ENCODE peak calls at places on chromosomes 2 and 18, in seven cellular contexts. L is DND-41; F is psoas muscle; W is A549; S is CD8-positive, alpha-beta T cell; X is IMR-90; K is neural progenitor cell. P is an unnamed sample.

GRCh38 chr2:10775831-10776230 is 36.8 kb downstream of the PDIA6 start:
- DNase-seq in X (no peak), W (no peak), L (no peak), S (no peak), F (no peak), K (no peak), P (no peak)

GRCh38 chr2:221514305-221515040 is 57.6 kb downstream of the EPHA4 start:
- DNase-seq in F (no peak), X (no peak), W (no peak), K (no peak), S (no peak), L (no peak), P (no peak)

GRCh38 chr2:176118606-176119370 is 2.2 kb downstream of the HOXD10 start:
- DNase-seq in X (no peak), L (peak; percentile 15), S (no peak), F (no peak), W (peak; percentile 79), K (peak; percentile 82), P (no peak)

GRCh38 chr2:130376433-130377293 is 20.8 kb downstream of the PTPN18 start:
- DNase-seq in X (no peak), S (no peak), L (no peak), F (no peak), K (no peak), W (no peak), P (peak; percentile 53)

GRCh38 chr18:60193780-60194179 is 178.8 kb downstream of the MC4R start:
- DNase-seq in W (no peak), K (no peak), S (no peak), X (no peak), F (no peak), L (no peak), P (no peak)

GRCh38 chr2:23280401-23280800 is 104.6 kb upstream of the KLHL29 start:
- DNase-seq in L (no peak), W (no peak), K (no peak), F (no peak), X (no peak), S (no peak), P (no peak)

GRCh38 chr18:5305835-5306234 is 10.3 kb upstream of the ZBTB14 start:
- DNase-seq in X (no peak), L (no peak), F (no peak), S (no peak), W (no peak), K (no peak), P (no peak)

GRCh38 chr2:176540995-176541394 is 271.8 kb downstream of the MTX2 start:
- DNase-seq in F (no peak), S (no peak), W (no peak), L (no peak), K (no peak), X (no peak), P (no peak)

GRCh38 chr2:157443795-157444642 is at the start of gene CYTIP:
- DNase-seq in S (no peak), L (no peak), X (no peak), F (no peak), W (no peak), K (no peak), P (peak; percentile 38)

GRCh38 chr2:43840961-43841360 is 2.2 kb downstream of the ABCG8 start:
- DNase-seq in L (no peak), K (no peak), S (no peak), W (no peak), X (no peak), F (no peak), P (no peak)

GRCh38 chr2:168954256-168954655 is 53.2 kb downstream of the G6PC2 start:
- DNase-seq in W (no peak), K (no peak), F (no peak), X (no peak), S (no peak), L (no peak), P (no peak)

GRCh38 chr18:55328301-55328700 is 259.7 kb downstream of the TCF4 start:
- DNase-seq in W (no peak), S (no peak), X (peak; percentile 78), L (no peak), F (no peak), K (no peak), P (no peak)

GRCh38 chr2:29047083-29047840 is 27.1 kb downstream of the PCARE start:
- DNase-seq in L (no peak), X (no peak), K (no peak), F (no peak), W (no peak), S (no peak), P (no peak)

GRCh38 chr18:35408843-35409261 is 31.7 kb upstream of the ZNF396 start:
- DNase-seq in X (no peak), F (no peak), W (no peak), S (no peak), L (no peak), K (no peak), P (peak; percentile 55)

GRCh38 chr2:60551241-60552095 is 2.0 kb downstream of the BCL11A start:
- DNase-seq in X (no peak), K (peak; percentile 57), W (peak; percentile 26), S (no peak), F (no peak), L (peak; percentile 57), P (peak; percentile 28)

GRCh38 chr2:226733927-226734564 is 65.6 kb downstream of the IRS1 start:
- DNase-seq in L (no peak), X (no peak), F (no peak), S (no peak), W (no peak), K (no peak), P (no peak)

GRCh38 chr2:176139621-176140020 is 10.1 kb downstream of the HOXD8 start:
- DNase-seq in L (no peak), W (no peak), X (no peak), K (no peak), S (no peak), F (no peak), P (no peak)

GRCh38 chr2:232320038-232320790 is 58.3 kb upstream of the ALPP start:
- DNase-seq in K (no peak), W (no peak), S (no peak), F (no peak), L (no peak), X (no peak), P (peak; percentile 57)

GRCh38 chr2:138494265-138494966 is 7.2 kb upstream of the SPOPL start:
- DNase-seq in W (no peak), S (no peak), L (no peak), K (no peak), F (no peak), X (no peak), P (no peak)

GRCh38 chr2:157897106-157897971 is 21.2 kb upstream of the ACVR1 start:
- DNase-seq in F (no peak), W (no peak), K (no peak), S (no peak), X (no peak), L (peak; percentile 61), P (no peak)

GRCh38 chr2:240792658-240793312 is 27.2 kb downstream of the KIF1A start:
- DNase-seq in S (no peak), K (no peak), X (no peak), W (no peak), F (peak; percentile 4), L (no peak), P (no peak)

GRCh38 chr18:61988100-61988499 is 95.3 kb upstream of the RNF152 start:
- DNase-seq in L (no peak), X (peak; percentile 50), W (no peak), K (no peak), F (no peak), S (no peak), P (no peak)

GRCh38 chr2:42101641-42102605 is 54.1 kb downstream of the PKDCC start:
- DNase-seq in W (no peak), S (peak; percentile 84), L (no peak), X (peak; percentile 93), K (peak; percentile 52), F (peak; percentile 41), P (peak; percentile 80)
- H3K4me1 ChIP-seq in W (peaks cover 15% of the 10 kb centered on the region), S (peaks cover 88% of the 10 kb centered on the region), L (peaks cover 26% of the 10 kb centered on the region), X (peaks cover 23% of the 10 kb centered on the region), K (peaks cover 27% of the 10 kb centered on the region), F (peaks cover 11% of the 10 kb centered on the region), P (peaks cover 8% of the 10 kb centered on the region)

DNA sequence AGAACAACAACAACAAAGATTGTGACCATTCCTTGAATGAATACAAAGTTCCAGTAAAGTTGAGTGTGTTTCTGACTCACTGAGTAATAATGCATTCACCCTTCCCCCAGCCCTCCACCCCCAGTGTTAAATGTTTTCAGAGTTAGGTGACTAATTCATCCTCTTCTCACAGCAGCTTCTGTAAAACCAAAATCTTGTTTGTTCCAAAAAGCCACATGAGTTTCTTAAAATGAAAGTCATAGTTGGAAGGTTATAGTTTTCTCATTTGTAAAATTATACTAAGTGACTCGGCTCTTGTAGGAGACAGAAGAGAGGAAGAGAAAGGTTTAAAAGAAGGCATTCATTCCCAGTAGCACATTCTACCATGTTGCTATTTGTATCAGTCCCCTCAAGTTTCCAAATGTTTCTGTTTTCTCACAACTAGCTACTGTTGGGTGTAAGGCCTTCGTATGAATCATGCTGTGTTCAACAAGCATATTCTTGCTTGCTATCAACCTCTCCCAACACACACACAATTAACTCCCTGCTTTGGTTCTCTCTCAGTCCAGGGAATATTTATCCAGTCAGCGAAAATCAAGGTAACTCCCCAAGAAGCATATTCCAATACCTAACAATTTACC is 75.3 kb downstream of the MBD2 start:
- DNase-seq in S (no peak), L (no peak), W (peak; percentile 51), K (no peak), F (peak; percentile 19), X (peak; percentile 88), P (no peak)
- H3K4me3 ChIP-seq in S (no peak overlapping the region), L (no peak overlapping the region), W (peak overlapping the region; percentile 6), K (no peak overlapping the region), F (no peak overlapping the region), X (peak overlapping the region; percentile 10), P (no peak overlapping the region)

DNA sequence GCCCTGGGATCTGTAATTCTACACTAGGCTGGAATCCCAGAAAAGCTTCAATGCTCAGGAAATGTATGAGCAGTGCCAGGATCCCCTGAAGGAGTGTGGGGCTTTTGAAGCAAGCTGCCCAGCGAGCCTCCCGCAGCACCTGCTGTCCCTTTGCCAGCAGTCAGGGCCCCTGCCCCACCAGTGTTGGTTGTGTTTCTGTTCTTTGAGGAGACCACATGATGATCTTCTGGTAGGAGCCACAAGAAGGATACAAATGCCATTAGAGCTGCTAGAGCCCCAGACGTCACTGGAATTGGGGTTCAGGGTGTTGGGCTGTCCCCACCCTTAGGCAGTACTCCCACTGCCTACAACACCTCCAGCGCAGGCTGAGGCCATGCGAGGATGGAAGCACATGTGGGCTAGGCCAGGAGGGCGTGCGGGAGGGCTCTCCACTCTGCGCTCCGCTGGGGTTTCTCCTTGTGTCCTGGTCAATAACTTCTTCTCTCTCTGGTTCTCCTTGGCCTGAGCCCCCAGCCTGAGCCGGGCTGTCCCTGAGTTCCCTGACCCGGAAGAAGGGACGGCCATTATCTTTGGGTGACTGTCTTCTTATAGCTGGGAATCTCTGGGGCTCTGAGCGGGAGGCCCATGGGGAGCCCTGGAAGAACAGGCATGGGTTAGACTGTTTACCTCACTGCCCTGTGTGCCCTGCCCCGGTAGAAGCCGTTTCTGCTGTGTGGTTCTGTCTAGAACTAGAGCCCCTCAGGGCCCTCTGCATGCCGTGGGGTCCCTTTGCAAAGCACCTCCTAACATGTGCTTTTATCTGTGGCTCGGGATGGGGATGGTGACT is 73.9 kb downstream of the LRRFIP1 start:
- DNase-seq in W (no peak), K (no peak), F (no peak), X (no peak), S (no peak), L (no peak), P (no peak)
- H3K4me1 ChIP-seq in W (peaks cover 61% of the 10 kb centered on the region), K (peaks cover 28% of the 10 kb centered on the region), F (peaks cover 99% of the 10 kb centered on the region), X (peaks cover 65% of the 10 kb centered on the region), S (peaks cover 99% of the 10 kb centered on the region), L (peaks cover 53% of the 10 kb centered on the region), P (peaks cover 47% of the 10 kb centered on the region)

DNA sequence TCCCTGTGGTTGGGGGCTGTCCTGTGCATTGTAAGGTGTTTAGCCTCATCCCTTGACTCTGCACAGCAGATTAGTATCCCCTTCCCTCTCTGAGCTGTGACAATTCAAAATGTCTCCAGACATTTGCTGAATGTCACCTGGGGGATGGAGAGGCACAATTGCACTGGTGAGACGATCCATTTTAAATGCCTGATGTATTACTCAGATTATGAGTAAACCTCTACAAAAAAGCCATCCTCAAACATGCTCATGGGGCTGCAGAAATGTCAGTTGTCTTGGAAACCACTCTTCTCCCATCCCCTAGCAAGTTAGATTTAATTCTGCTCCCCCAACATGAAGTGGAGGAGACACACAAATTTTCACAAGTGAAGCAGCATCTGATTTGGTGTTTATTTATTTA is 46.0 kb upstream of the LYPD1 start:
- DNase-seq in F (no peak), S (no peak), K (no peak), W (no peak), L (no peak), X (peak; percentile 32), P (no peak)
- H3K4me3 ChIP-seq in F (no peak overlapping the region), S (no peak overlapping the region), K (no peak overlapping the region), W (no peak overlapping the region), L (no peak overlapping the region), X (no peak overlapping the region), P (no peak overlapping the region)